ENCODE peak calls at places on chromosomes 12 and 14, in ten cellular contexts. L, M, F, Z, W, Q, D, T, Y and S are unnamed samples.

GRCh38 chr12:74317078-74317581 is 220.5 kb upstream of the ATXN7L3B start:
- DNase-seq in L (no peak), Q (no peak), T (no peak), Z (peak), W (peak), M (no peak), Y (peak), F (no peak), D (no peak), S (peak)

GRCh38 chr14:29227631-29228030 is 461.0 kb downstream of the FOXG1 start:
- DNase-seq in W (no peak), Y (no peak), D (no peak), F (no peak), Z (peak), M (peak), Q (no peak), L (no peak), T (no peak), S (no peak)

GRCh38 chr14:69612014-69612758 is 790 bp downstream of the SUSD6 start:
- DNase-seq in T (no peak), M (no peak), Z (peak), D (no peak), F (no peak), L (no peak), Q (peak), Y (peak), W (peak), S (peak)

GRCh38 chr14:62209287-62209899 is 447.2 kb downstream of the SNAPC1 start:
- DNase-seq in W (peak), T (peak), M (peak), Y (no peak), L (no peak), D (no peak), Z (peak), F (no peak), Q (no peak), S (peak)

GRCh38 chr12:132806857-132807256 is 21.8 kb downstream of the GOLGA3 start:
- DNase-seq in F (no peak), L (no peak), Y (no peak), W (no peak), Q (no peak), T (no peak), Z (no peak), D (no peak), M (no peak), S (no peak)

GRCh38 chr12:130440411-130441080 is 102.9 kb downstream of the PIWIL1 start:
- DNase-seq in M (no peak), T (no peak), F (no peak), Q (no peak), D (no peak), Y (no peak), Z (no peak), W (no peak), L (no peak), S (no peak)

GRCh38 chr14:33404054-33404453 is 465.4 kb downstream of the NPAS3 start:
- DNase-seq in D (no peak), L (no peak), Q (no peak), W (peak), T (no peak), M (peak), F (no peak), Y (no peak), Z (peak), S (peak)

GRCh38 chr12:94872671-94873367 is 130.7 kb downstream of the NDUFA12 start:
- DNase-seq in Y (peak), Z (peak), T (no peak), W (no peak), Q (no peak), F (no peak), L (no peak), D (no peak), M (no peak), S (no peak)

GRCh38 chr14:65304963-65305362 is 107.6 kb upstream of the FUT8 start:
- DNase-seq in Q (no peak), F (no peak), W (no peak), Z (no peak), D (no peak), L (no peak), T (no peak), Y (no peak), M (no peak), S (no peak)

GRCh38 chr12:93808169-93808899 is 131.2 kb downstream of the CRADD start:
- DNase-seq in L (no peak), M (no peak), Y (no peak), Q (no peak), W (no peak), F (no peak), Z (no peak), T (no peak), D (no peak), S (no peak)

GRCh38 chr12:14138495-14138894 is 157.1 kb upstream of the GRIN2B start:
- DNase-seq in Y (no peak), D (no peak), W (peak), Z (no peak), L (no peak), Q (no peak), T (no peak), M (no peak), F (no peak), S (no peak)

GRCh38 chr14:32370720-32371119 is 41.6 kb downstream of the AKAP6 start:
- DNase-seq in L (no peak), Z (peak), D (no peak), W (peak), Y (no peak), M (peak), Q (no peak), T (peak), F (no peak), S (peak)

GRCh38 chr12:56991319-56991906 is 14.9 kb downstream of the ZBTB39 start:
- DNase-seq in Y (peak), L (no peak), T (no peak), D (no peak), Q (no peak), M (no peak), Z (no peak), F (no peak), W (no peak), S (no peak)

GRCh38 chr14:24052656-24053547 is 1.1 kb downstream of the CARMIL3 start:
- DNase-seq in F (no peak), W (no peak), M (no peak), Z (no peak), T (no peak), D (no peak), Q (no peak), L (no peak), Y (no peak), S (no peak)

GRCh38 chr12:98228619-98229538 is 286.5 kb upstream of the TMPO start:
- DNase-seq in F (no peak), Q (no peak), Y (no peak), D (no peak), Z (no peak), W (no peak), T (no peak), L (no peak), M (no peak), S (no peak)

GRCh38 chr12:19158909-19159308 is 29.4 kb downstream of the PLEKHA5 start:
- DNase-seq in D (no peak), T (no peak), L (no peak), Q (no peak), Z (peak), W (no peak), F (no peak), M (no peak), Y (no peak), S (no peak)

GRCh38 chr12:24561411-24561871 is 387.5 kb downstream of the BCAT1 start:
- DNase-seq in L (no peak), Z (peak), Q (no peak), T (no peak), Y (peak), D (no peak), W (peak), M (no peak), F (no peak), S (no peak)

GRCh38 chr14:80275208-80275850 is 64.0 kb upstream of the DIO2 start:
- DNase-seq in F (no peak), W (peak), M (no peak), L (no peak), Z (peak), D (no peak), Y (no peak), T (no peak), Q (no peak), S (peak)

GRCh38 chr12:42284876-42285275 is 41.0 kb downstream of the ZCRB1 start:
- DNase-seq in Y (no peak), D (no peak), W (no peak), T (no peak), Z (peak), F (no peak), M (peak), L (no peak), Q (no peak), S (no peak)

GRCh38 chr12:91460457-91460856 is 277.8 kb upstream of the DCN start:
- DNase-seq in F (no peak), Q (no peak), T (no peak), D (no peak), W (no peak), Y (no peak), L (no peak), Z (no peak), M (no peak), S (no peak)

GRCh38 chr12:49264466-49264872 is 413 bp upstream of the TUBA1C start:
- DNase-seq in Z (no peak), Y (no peak), L (no peak), M (no peak), F (peak), D (peak), Q (peak), T (no peak), W (no peak), S (peak)

GRCh38 chr12:24617471-24617870 is 331.4 kb downstream of the BCAT1 start:
- DNase-seq in Q (no peak), W (no peak), D (no peak), M (no peak), T (no peak), Z (peak), Y (no peak), L (no peak), F (no peak), S (no peak)

GRCh38 chr12:112294793-112295192 is 87.4 kb downstream of the HECTD4 start:
- DNase-seq in D (no peak), Z (peak), Q (no peak), T (no peak), Y (peak), M (no peak), F (no peak), L (no peak), W (no peak), S (no peak)

GRCh38 chr14:100825691-100826331 is at the start of gene MEG3:
- DNase-seq in W (peak), M (peak), Z (peak), D (no peak), F (no peak), Y (peak), Q (no peak), L (no peak), T (no peak), S (no peak)

GRCh38 chr12:12718853-12719252 is 1.7 kb downstream of the CDKN1B start:
- DNase-seq in L (no peak), Y (peak), T (no peak), D (no peak), Z (peak), Q (no peak), W (no peak), F (no peak), M (no peak), S (no peak)

GRCh38 chr12:70736775-70737174 is 99.5 kb upstream of the PTPRB start:
- DNase-seq in Y (no peak), Z (no peak), D (no peak), Q (no peak), W (no peak), F (no peak), T (no peak), L (no peak), M (no peak), S (no peak)